ENCODE peak calls at places on chromosome 4, in six cellular contexts. C is fibroblast of lung, Y is OCI-LY7, W is GM23338, A is hepatocyte, D is HCT116. G is an unnamed sample.

GRCh38 chr4:683982-684571 is 4.9 kb downstream of the SLC49A3 start:
- DNase-seq in C (peak), Y (peak), W (peak), A (peak), D (peak), G (peak)

GRCh38 chr4:10461091-10461849 is 4.0 kb upstream of the ZNF518B start:
- DNase-seq in C (peak), Y (peak), W (peak), A (peak), D (no peak), G (peak)

GRCh38 chr4:128286474-128287158 is 997 bp downstream of the PGRMC2 start:
- DNase-seq in C (peak), Y (peak), W (peak), A (peak), D (peak), G (no peak)

GRCh38 chr4:66073961-66074360 is 403.7 kb upstream of the EPHA5 start:
- DNase-seq in C (no peak), Y (no peak), W (no peak), A (no peak), D (no peak), G (no peak)

GRCh38 chr4:127165971-127166370 is 466.8 kb upstream of the INTU start:
- DNase-seq in C (no peak), Y (no peak), W (no peak), A (no peak), D (no peak), G (no peak)

GRCh38 chr4:142743071-142743825 is 102.9 kb downstream of the INPP4B start:
- DNase-seq in C (peak), Y (no peak), W (no peak), A (peak), D (no peak), G (no peak)

GRCh38 chr4:5711479-5712184 is 631 bp downstream of the EVC start:
- DNase-seq in C (peak), Y (no peak), W (peak), A (no peak), D (no peak), G (no peak)

GRCh38 chr4:15245006-15245530 is 182.8 kb upstream of the C1QTNF7 start:
- DNase-seq in C (peak), Y (no peak), W (no peak), A (no peak), D (no peak), G (no peak)

GRCh38 chr4:1113311-1114009 is at the start of gene RNF212:
- DNase-seq in C (peak), Y (no peak), W (peak), A (peak), D (no peak), G (peak)

GRCh38 chr4:113434247-113434587 is 327.3 kb downstream of the CAMK2D start:
- DNase-seq in C (peak), Y (no peak), W (no peak), A (no peak), D (no peak), G (no peak)

GRCh38 chr4:40731792-40732245 is 17.9 kb upstream of the NSUN7 start:
- DNase-seq in C (no peak), Y (no peak), W (no peak), A (peak), D (no peak), G (no peak)

GRCh38 chr4:9765091-9765490 is 16.3 kb upstream of the DRD5 start:
- DNase-seq in C (no peak), Y (peak), W (peak), A (peak), D (peak), G (peak)

GRCh38 chr4:71564775-71565174 is 219.1 kb downstream of the GC start:
- DNase-seq in C (no peak), Y (no peak), W (no peak), A (no peak), D (no peak), G (no peak)

GRCh38 chr4:147482281-147482680 is 1.4 kb downstream of the EDNRA start:
- DNase-seq in C (peak), Y (no peak), W (no peak), A (no peak), D (no peak), G (no peak)

GRCh38 chr4:2255501-2256155 is 6.3 kb downstream of the MXD4 start:
- DNase-seq in C (peak), Y (no peak), W (peak), A (peak), D (no peak), G (no peak)
- H3K4me3 ChIP-seq in C (no peak), Y (no peak), W (no peak), A (no peak), D (no peak), G (no peak)

DNA sequence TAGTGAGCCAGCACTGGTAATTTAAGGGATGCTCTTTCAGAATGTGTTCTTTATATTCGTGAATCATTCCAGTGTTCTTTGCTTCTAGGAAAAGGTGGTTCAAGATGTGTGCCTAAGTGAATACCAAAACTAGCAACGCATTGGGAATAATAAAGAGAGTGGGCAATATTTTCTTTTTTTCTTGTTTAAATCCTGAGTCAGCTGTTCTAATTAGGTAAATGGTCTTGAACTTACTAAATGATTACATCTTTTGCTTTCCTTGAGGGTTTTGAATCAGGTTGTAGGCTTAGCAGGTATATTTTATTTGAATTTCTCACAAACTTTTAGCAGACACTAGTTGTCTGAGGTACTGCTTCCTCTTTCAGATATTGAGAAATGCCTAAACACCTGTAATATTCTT is 29.5 kb downstream of the ENPEP start:
- DNase-seq in C (no peak), Y (no peak), W (no peak), A (no peak), D (no peak), G (no peak)
- H2AFZ ChIP-seq in C (no peak), Y (no peak), W (no peak), A (no peak), D (no peak), G (no peak)

GRCh38 chr4:138218976-138219375 is 23.2 kb downstream of the SLC7A11 start:
- DNase-seq in C (no peak), Y (no peak), W (no peak), A (no peak), D (no peak), G (no peak)
- H3K4me2 ChIP-seq in C (no peak), Y (no peak), W (no peak), A (no peak), D (no peak), G (no peak)

GRCh38 chr4:39616651-39617050 is 22.0 kb downstream of the SMIM14 start:
- DNase-seq in C (peak), Y (no peak), W (no peak), A (no peak), D (no peak), G (no peak)

GRCh38 chr4:39613093-39613656 is 25.5 kb downstream of the SMIM14 start:
- DNase-seq in C (peak), Y (no peak), W (no peak), A (no peak), D (no peak), G (no peak)

GRCh38 chr4:39609454-39609911 is 29.2 kb downstream of the SMIM14 start:
- DNase-seq in C (peak), Y (no peak), W (no peak), A (peak), D (no peak), G (no peak)

GRCh38 chr4:39617534-39617933 is 21.1 kb downstream of the SMIM14 start:
- DNase-seq in C (no peak), Y (no peak), W (no peak), A (no peak), D (no peak), G (no peak)

GRCh38 chr4:39614487-39615162 is 24.0 kb downstream of the SMIM14 start:
- DNase-seq in C (peak), Y (no peak), W (no peak), A (peak), D (no peak), G (no peak)
- H3K4me3 ChIP-seq in C (no peak), Y (no peak), W (no peak), A (no peak), D (no peak), G (no peak)

DNA sequence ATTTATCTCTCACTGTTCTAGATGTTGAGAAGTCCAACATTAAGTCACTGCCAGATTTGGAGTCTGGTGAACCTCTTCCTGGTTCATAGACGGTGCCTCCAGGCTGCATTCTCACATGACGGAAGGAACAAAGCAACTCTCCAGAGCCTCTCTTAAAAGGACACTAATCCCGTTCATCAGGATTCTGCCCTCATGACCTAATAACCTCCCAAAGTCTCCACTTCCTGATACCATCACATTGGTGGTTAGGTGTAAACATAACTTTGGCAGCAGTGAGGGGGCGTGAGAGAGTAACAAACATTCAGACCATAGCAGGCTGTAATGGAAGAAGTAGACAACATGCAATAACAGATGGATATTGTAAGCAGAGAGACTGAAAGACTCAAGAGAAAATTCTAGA is 388.6 kb downstream of the PDHA2 start:
- DNase-seq in C (no peak), Y (no peak), W (peak), A (no peak), D (no peak), G (no peak)
- H2AFZ ChIP-seq in C (no peak), Y (no peak), W (no peak), A (no peak), D (no peak), G (peak)

DNA sequence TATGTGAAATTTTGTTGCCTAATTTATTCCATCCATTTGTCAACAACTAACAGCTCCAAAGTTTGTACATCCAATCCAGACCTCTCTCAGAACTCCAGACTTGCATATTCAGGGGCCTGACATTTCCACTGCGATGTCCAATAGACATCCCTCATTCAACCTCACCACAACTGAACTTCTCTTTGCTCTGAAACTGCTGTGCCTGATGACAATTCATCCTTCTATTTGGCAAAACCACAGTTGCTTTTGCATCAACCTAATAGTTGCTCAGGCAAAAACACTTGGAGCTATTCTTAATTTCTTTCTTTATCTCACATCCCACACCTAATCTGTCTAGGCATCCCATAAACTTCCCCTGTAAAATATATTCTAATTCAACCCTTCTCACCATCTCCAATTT is 56.5 kb downstream of the ANTXR2 start:
- DNase-seq in C (peak), Y (no peak), W (no peak), A (no peak), D (no peak), G (no peak)
- H3K4me2 ChIP-seq in C (peak), Y (no peak), W (no peak), A (no peak), D (no peak), G (no peak)

GRCh38 chr4:32061916-32062315 is 1341.7 kb downstream of the PCDH7 start:
- DNase-seq in C (no peak), Y (no peak), W (no peak), A (no peak), D (no peak), G (no peak)
- H3K4me3 ChIP-seq in C (no peak), Y (no peak), W (no peak), A (no peak), D (no peak), G (no peak)

GRCh38 chr4:112199041-112199440 is 32.5 kb upstream of the AP1AR start:
- DNase-seq in C (no peak), Y (no peak), W (no peak), A (no peak), D (no peak), G (no peak)
- H2AFZ ChIP-seq in C (no peak), Y (no peak), W (no peak), A (no peak), D (no peak), G (no peak)

GRCh38 chr4:176309772-176310171 is 10.0 kb upstream of the SPCS3 start:
- DNase-seq in C (no peak), Y (no peak), W (no peak), A (no peak), D (no peak), G (no peak)
- H3K4me2 ChIP-seq in C (no peak), Y (peak), W (no peak), A (no peak), D (no peak), G (no peak)